ENCODE peak calls at places on chromosomes 1 and 21, in five cellular contexts. J is HCT116, Y is GM12878, I is K562, M is H1. X is an unnamed sample. For H3K4me1, the result is how much of the 10 kb centered on the place peaks cover.

GRCh38 chr1:8905582-8906191 is 27.2 kb upstream of the ENO1 start:
- DNase-seq in J (no peak), Y (no peak), I (no peak), M (no peak), X (no peak)

GRCh38 chr1:38817958-38818705 is 41.4 kb downstream of the RRAGC start:
- DNase-seq in J (no peak), Y (no peak), I (peak), M (peak), X (peak)

GRCh38 chr1:210674151-210674550 is 345.4 kb downstream of the HHAT start:
- DNase-seq in J (no peak), Y (no peak), I (no peak), M (no peak), X (no peak)

GRCh38 chr1:6202256-6202655 is 2.9 kb upstream of the RPL22 start:
- DNase-seq in J (no peak), Y (no peak), I (no peak), M (no peak), X (no peak)

GRCh38 chr1:170306948-170307347 is 161.2 kb downstream of the NTMT2 start:
- DNase-seq in J (no peak), Y (no peak), I (no peak), M (no peak), X (no peak)

GRCh38 chr1:201226859-201227488 is 36.4 kb downstream of the IGFN1 start:
- DNase-seq in J (no peak), Y (no peak), I (no peak), M (peak), X (no peak)

GRCh38 chr1:153933420-153933819 is 10.6 kb upstream of the GATAD2B start:
- DNase-seq in J (no peak), Y (no peak), I (no peak), M (no peak), X (no peak)

GRCh38 chr1:177287237-177287636 is 116.5 kb downstream of the BRINP2 start:
- DNase-seq in J (no peak), Y (no peak), I (no peak), M (no peak), X (no peak)

GRCh38 chr1:150194381-150195031 is 41.4 kb downstream of the ANP32E start:
- DNase-seq in J (no peak), Y (no peak), I (no peak), M (no peak), X (peak)

GRCh38 chr1:51253691-51254090 is 17.6 kb downstream of the RNF11 start:
- DNase-seq in J (no peak), Y (no peak), I (no peak), M (no peak), X (no peak)

GRCh38 chr1:182601416-182601786 is 2.8 kb downstream of the RGS16 start:
- DNase-seq in J (peak), Y (peak), I (peak), M (peak), X (peak)

GRCh38 chr21:31671146-31671716 is 11.7 kb downstream of the SOD1 start:
- DNase-seq in J (no peak), Y (no peak), I (no peak), M (no peak), X (no peak)

GRCh38 chr21:17295997-17296396 is 216.8 kb upstream of the CXADR start:
- DNase-seq in J (no peak), Y (no peak), I (no peak), M (no peak), X (no peak)

GRCh38 chr21:42496120-42496838 is at the start of gene RSPH1:
- DNase-seq in J (peak), Y (peak), I (peak), M (peak), X (peak)

GRCh38 chr1:24915819-24916602 is 14.1 kb downstream of the RUNX3 start:
- DNase-seq in J (no peak), Y (no peak), I (no peak), M (peak), X (no peak)

GRCh38 chr1:15134285-15134684 is 19.3 kb upstream of the TMEM51 start:
- DNase-seq in J (no peak), Y (no peak), I (no peak), M (no peak), X (no peak)

GRCh38 chr21:44442266-44443125 is 12.8 kb upstream of the LRRC3 start:
- DNase-seq in J (no peak), Y (no peak), I (no peak), M (no peak), X (no peak)

GRCh38 chr1:13710097-13710496 is 10.1 kb downstream of the PRDM2 start:
- DNase-seq in J (no peak), Y (no peak), I (no peak), M (no peak), X (no peak)
- H3K4me1 ChIP-seq in J (under half), Y (under half), I (under half), M (under half), X (under half)

GRCh38 chr1:116769050-116769449 is 14.8 kb downstream of the CD2 start:
- DNase-seq in J (no peak), Y (no peak), I (no peak), M (no peak), X (no peak)
- H3K4me3 ChIP-seq in J (no peak), Y (peak), I (no peak), M (no peak), X (no peak)

GRCh38 chr1:228488818-228489674 is 1.9 kb downstream of the RNF187 start:
- DNase-seq in J (no peak), Y (no peak), I (no peak), M (no peak), X (no peak)

GRCh38 chr1:228493141-228494043 is 6.2 kb downstream of the RNF187 start:
- DNase-seq in J (no peak), Y (no peak), I (no peak), M (no peak), X (no peak)

GRCh38 chr1:228488107-228488817 is 1.1 kb downstream of the RNF187 start:
- DNase-seq in J (no peak), Y (no peak), I (no peak), M (peak), X (no peak)

GRCh38 chr1:228487336-228488106 is at the start of gene RNF187:
- DNase-seq in J (no peak), Y (no peak), I (peak), M (peak), X (no peak)

DNA sequence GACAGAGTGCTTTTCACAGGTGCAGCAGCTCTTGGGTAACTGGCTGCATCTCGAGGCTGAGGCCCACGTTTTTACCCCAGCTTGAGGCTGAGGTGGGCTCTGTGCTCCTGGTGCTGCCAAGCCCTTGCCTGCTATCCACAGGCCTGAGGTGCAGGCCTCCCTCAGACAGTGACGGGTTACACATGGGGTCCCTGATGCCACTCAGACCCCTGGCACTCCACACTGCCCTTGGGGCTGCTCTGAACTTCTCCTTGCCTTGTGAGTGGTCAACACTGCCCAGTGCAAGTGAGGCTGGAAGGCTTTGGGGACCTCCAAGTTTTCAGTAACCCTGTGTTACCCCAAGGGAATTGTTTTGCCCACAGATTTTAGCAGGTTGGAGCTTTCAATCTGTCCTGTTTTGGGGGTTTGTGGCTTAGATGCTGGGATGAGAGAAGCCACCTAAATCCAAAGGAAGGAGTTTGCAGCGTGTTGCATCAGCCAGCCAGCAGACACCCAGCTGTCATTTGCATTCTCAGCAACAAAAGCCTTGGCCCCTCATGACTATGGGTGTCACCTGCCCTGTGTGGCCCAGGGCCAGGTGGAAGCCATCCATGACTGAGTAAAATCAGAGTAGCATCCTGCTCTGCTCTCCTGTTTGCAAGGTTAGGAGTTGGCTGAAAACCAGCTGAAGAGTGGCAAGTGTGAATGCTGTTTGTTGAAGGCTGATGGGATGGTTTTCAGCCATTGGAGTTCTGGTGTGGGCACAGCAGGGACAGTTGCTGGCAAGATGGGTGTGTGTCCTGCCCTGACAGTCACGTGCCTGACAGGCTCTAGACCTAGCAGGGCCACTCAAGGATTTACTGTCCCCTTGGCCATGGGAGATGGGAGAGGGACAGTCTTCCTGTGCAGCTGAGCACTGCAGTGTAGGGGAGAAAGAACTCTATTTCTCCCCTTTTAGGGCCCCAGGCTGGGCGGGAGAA is 3.2 kb downstream of the RNF187 start:
- DNase-seq in J (peak), Y (no peak), I (no peak), M (no peak), X (no peak)
- TF ChIP-seq ZNF274 in J (no peak), Y (no peak), I (no peak), M (no peak), X (no peak)

GRCh38 chr21:34990842-34991241 is 58.3 kb downstream of the RUNX1 start:
- DNase-seq in J (no peak), Y (no peak), I (no peak), M (no peak), X (no peak)

GRCh38 chr21:34991366-34991967 is 57.6 kb downstream of the RUNX1 start:
- DNase-seq in J (no peak), Y (no peak), I (no peak), M (no peak), X (no peak)

GRCh38 chr21:34989337-34990151 is 59.6 kb downstream of the RUNX1 start:
- DNase-seq in J (no peak), Y (no peak), I (no peak), M (no peak), X (no peak)

GRCh38 chr21:34992736-34993135 is 56.4 kb downstream of the RUNX1 start:
- DNase-seq in J (no peak), Y (no peak), I (no peak), M (no peak), X (no peak)

DNA sequence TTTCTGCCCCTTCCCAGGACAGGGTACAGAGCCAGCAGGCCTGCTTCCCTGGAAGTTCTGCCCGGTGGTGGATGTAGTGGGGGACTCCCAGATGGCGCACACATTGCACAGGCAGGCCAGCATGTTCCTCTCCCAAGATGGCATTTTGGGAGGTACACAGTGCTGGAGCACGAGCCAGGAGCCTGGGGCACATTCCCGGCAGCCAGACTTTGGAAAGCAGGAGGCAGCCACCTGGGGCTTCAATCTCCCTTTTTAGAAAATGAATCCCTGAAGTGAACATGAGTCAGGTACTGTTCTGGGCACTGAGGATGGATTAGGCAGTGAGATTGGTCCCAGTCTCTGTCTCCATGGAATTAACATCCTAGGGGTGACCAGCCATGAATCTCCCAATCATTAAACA is 56.9 kb downstream of the RUNX1 start:
- DNase-seq in J (no peak), Y (no peak), I (no peak), M (no peak), X (no peak)
- H3K4me1 ChIP-seq in J (under half), Y (under half), I (half or more), M (under half), X (under half)

X was measured in NT2/D1.